ENCODE peak calls at places on chromosomes 13 and 19, in four cellular contexts. N, L, Q and S are unnamed samples.

GRCh38 chr13:48547663-48548092 is 14.8 kb upstream of the RCBTB2 start:
- DNase-seq in N (no peak), L (no peak), Q (no peak), S (no peak)

GRCh38 chr19:4578552-4579248 is 19.2 kb upstream of the SEMA6B start:
- DNase-seq in N (no peak), Q (no peak), L (no peak), S (no peak)

GRCh38 chr13:24273926-24274325 is 35.5 kb upstream of the C1QTNF9 start:
- DNase-seq in Q (no peak), L (no peak), N (no peak), S (no peak)

GRCh38 chr13:94674609-94675348 is 37.6 kb downstream of the SOX21 start:
- DNase-seq in N (peak; percentile 68), Q (peak; percentile 9), L (peak; percentile 84), S (peak; percentile 81)

GRCh38 chr19:44576843-44577565 is 36.4 kb upstream of the IGSF23 start:
- DNase-seq in L (peak; percentile 64), Q (no peak), N (peak; percentile 70), S (peak; percentile 75)

GRCh38 chr19:5246554-5247155 is 94.0 kb downstream of the PTPRS start:
- DNase-seq in N (peak; percentile 66), Q (no peak), L (no peak), S (no peak)

GRCh38 chr13:81872581-81872980 is 1531.7 kb upstream of the SPRY2 start:
- DNase-seq in L (no peak), N (peak; percentile 30), Q (no peak), S (peak; percentile 59)

GRCh38 chr19:12792048-12792852 is 964 bp downstream of the JUNB start:
- DNase-seq in Q (peak; percentile 63), N (peak; percentile 86), L (peak; percentile 79), S (peak; percentile 95)

GRCh38 chr13:95386370-95386769 is 85.1 kb upstream of the ABCC4 start:
- DNase-seq in L (no peak), Q (no peak), N (no peak), S (peak; percentile 14)

GRCh38 chr13:20332361-20333096 is 100.4 kb upstream of the GJB6 start:
- DNase-seq in Q (no peak), N (no peak), L (no peak), S (no peak)

GRCh38 chr19:14073232-14073924 is 792 bp downstream of the MISP3 start:
- DNase-seq in N (peak; percentile 83), L (peak; percentile 82), Q (peak; percentile 77), S (peak; percentile 92)

GRCh38 chr19:13598098-13598497 is 91.8 kb upstream of the CACNA1A start:
- DNase-seq in N (no peak), L (no peak), Q (no peak), S (no peak)

GRCh38 chr19:51327066-51327985 is 14.6 kb downstream of the VSIG10L start:
- DNase-seq in N (no peak), Q (peak; percentile 30), L (peak; percentile 45), S (no peak)

GRCh38 chr19:29509456-29509855 is 16.3 kb upstream of the VSTM2B start:
- DNase-seq in L (no peak), Q (no peak), N (no peak), S (no peak)

GRCh38 chr19:12656899-12657571 is 9.5 kb downstream of the MAN2B1 start:
- DNase-seq in Q (no peak), N (no peak), L (no peak), S (peak; percentile 71)

GRCh38 chr13:87680298-87680697 is 9.1 kb downstream of the SLITRK5 start:
- DNase-seq in Q (no peak), L (peak; percentile 52), N (peak; percentile 40), S (peak; percentile 77)

GRCh38 chr13:98476538-98476966 is 100.4 kb downstream of the STK24 start:
- DNase-seq in N (peak; percentile 86), L (peak; percentile 68), Q (no peak), S (no peak)

GRCh38 chr13:97076898-97077297 is 82.6 kb upstream of the OXGR1 start:
- DNase-seq in Q (no peak), N (no peak), L (no peak), S (no peak)

GRCh38 chr19:48400018-48400742 is 6.7 kb downstream of the GRIN2D start:
- DNase-seq in L (peak; percentile 59), Q (peak; percentile 52), N (no peak), S (peak; percentile 73)

GRCh38 chr19:5672708-5673459 is 7.4 kb downstream of the MICOS13 start:
- DNase-seq in L (no peak), N (no peak), Q (no peak), S (no peak)

GRCh38 chr13:26488236-26489028 is 69.1 kb upstream of the WASF3 start:
- DNase-seq in N (no peak), L (no peak), Q (no peak), S (no peak)

GRCh38 chr13:31686660-31687430 is 52.5 kb upstream of the RXFP2 start:
- DNase-seq in N (no peak), Q (no peak), L (no peak), S (no peak)

GRCh38 chr19:15332311-15332996 is at the start of gene BRD4:
- DNase-seq in N (peak; percentile 68), Q (peak; percentile 82), L (peak; percentile 84), S (peak; percentile 92)

GRCh38 chr13:113002206-113002821 is 33.3 kb downstream of the MCF2L start:
- DNase-seq in Q (no peak), N (no peak), L (peak; percentile 53), S (no peak)

GRCh38 chr19:15091918-15092753 is 10.1 kb downstream of the OR1I1 start:
- DNase-seq in N (peak; percentile 78), Q (peak; percentile 35), L (peak; percentile 81), S (peak; percentile 95)

GRCh38 chr19:39301562-39301961 is 5.4 kb downstream of the IFNL1 start:
- DNase-seq in Q (no peak), N (no peak), L (no peak), S (no peak)

DNA sequence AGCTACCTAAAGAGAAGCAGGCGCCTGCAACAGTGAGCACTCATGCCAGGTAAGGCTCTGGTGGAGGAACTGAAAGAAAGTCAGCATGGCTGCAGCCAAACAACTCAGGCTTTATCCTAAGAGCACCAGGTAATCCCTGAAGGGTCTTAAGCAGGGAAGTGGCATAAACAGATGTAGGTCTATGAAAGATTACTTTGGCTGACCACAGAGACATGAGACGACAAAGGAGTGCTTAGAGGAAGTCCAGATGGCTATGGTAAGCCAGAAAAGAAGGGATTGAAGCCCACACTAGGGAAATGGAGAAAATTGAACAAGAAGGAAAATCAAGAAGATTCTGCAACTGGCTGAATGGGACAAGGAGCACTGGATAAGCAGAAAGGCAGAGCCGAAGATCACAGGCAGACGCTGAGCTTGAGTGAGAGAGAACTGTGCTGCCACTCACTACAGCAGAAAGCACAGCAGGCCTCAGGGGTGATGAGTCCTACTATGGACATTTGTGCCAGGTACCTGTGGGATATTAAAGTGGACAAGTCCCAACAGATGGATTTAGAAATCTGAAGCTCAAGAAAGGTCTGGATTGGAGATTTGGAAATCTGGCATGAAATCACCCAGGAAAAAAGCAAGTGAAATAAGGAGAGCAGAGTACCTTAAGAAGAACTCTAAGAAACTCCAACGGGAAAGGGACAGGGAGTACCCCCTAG is 4.2 kb downstream of the RCBTB1 start:
- DNase-seq in Q (no peak), N (no peak), L (no peak), S (no peak)
- H3K4me3 ChIP-seq in Q (no peak overlapping the region), N (no peak overlapping the region), L (no peak overlapping the region), S (no peak overlapping the region)

DNA sequence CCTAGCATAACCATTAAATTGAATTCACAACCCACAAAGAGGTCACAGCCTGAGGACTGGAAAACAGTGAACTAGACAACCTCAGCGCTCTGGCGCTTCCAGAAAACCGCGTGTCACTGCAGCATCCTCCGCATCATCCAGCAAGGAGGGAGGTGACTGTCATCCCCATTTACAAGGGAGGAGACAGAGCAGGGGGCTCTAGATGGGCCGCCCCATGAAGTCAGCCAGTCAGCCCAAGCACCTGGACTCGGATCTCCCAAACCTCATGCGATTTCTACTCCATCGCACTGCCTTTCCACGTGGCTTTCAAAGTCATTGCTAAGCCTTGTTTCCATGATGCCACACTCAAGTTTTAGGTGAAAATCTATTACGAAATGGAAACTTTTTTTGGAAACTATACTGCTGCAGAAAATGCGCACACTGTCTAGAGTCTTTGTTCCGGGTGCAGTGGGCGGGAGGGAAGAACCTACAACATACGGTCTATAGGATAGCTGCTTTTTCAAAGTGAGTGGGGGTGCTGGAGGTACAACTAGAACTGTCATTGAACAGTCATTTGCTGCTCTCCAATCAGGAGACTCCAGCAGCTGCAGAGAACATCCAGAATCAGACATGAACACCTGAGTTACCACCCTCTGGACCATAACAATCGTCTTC is 2.8 kb downstream of the AP3D1 start:
- DNase-seq in L (no peak), Q (no peak), N (no peak), S (no peak)
- H3K4me3 ChIP-seq in L (no peak overlapping the region), Q (no peak overlapping the region), N (no peak overlapping the region), S (no peak overlapping the region)

GRCh38 chr13:27622881-27623280 is 1.2 kb downstream of the POLR1D start:
- DNase-seq in N (no peak), Q (no peak), L (no peak), S (no peak)
- H3K4me3 ChIP-seq in N (peak overlapping the region; percentile 85), Q (no peak overlapping the region), L (no peak overlapping the region), S (peak overlapping the region; percentile 93)

GRCh38 chr13:50511877-50512332 is 331.6 kb downstream of the DLEU7 start:
- DNase-seq in L (no peak), N (peak; percentile 57), Q (no peak), S (peak; percentile 93)
- H3K4me3 ChIP-seq in L (no peak overlapping the region), N (peak overlapping the region; percentile 60), Q (no peak overlapping the region), S (peak overlapping the region; percentile 60)

GRCh38 chr19:11418518-11419506 is at the start of gene RGL3:
- DNase-seq in N (no peak), Q (peak; percentile 42), L (peak; percentile 25), S (no peak)
- H3K4me3 ChIP-seq in N (no peak within 1 kb of the TSS), Q (peak within 1 kb of the TSS; percentile 30), L (no peak within 1 kb of the TSS), S (no peak within 1 kb of the TSS)

DNA sequence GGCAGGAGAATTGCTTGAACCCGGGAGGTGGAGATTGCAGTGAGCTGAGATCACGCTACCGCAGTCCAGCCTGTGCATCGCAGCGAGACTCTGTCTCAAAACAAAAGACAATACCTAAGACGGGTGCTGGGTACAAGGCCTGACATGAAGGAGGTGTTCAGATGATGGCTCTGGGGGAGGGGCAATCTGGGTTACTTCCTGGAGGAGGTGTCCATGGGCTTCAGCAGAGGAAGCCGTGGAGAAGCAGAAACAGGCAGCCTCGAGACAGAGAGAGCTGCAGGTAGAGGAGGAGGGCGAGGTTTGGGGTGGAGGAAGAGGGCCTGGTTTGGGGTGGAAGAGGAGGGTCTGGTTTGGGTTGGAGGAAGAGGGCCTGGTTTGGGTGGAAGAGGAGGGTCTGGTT is 3.6 kb downstream of the MISP start:
- DNase-seq in L (peak; percentile 73), Q (no peak), N (no peak), S (no peak)
- H3K4me3 ChIP-seq in L (no peak overlapping the region), Q (no peak overlapping the region), N (no peak overlapping the region), S (no peak overlapping the region)

DNA sequence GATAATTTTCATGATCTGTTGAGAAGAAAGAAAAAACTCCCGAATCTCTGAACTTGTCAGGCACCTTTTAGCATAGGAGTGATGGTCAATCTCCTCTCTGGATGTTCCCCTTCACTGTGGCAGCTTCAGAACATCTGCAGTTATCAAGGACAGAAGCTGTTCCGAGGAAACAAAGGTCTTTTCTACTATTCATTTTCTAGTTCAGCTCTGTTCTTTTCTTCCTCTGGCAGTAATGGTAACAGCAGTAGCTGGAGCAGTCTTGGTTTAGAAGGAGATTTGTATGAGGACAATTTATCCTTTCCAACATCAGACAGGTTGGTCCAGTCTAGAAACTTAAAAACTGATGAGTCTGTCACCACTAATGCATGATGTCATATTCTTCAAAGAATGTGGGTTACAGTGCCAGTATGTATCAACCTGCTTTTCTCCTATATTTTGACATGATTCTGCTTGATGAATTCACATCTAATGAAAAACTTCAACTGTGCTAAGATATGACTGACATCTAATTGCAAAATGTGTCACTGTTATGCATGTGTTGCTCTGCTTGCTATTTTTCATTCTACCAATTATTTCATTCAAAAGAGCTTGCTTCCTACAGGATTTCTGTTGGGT is 41.0 kb downstream of the AKAP11 start:
- DNase-seq in N (no peak), Q (no peak), L (no peak), S (no peak)
- H3K4me3 ChIP-seq in N (no peak overlapping the region), Q (no peak overlapping the region), L (no peak overlapping the region), S (no peak overlapping the region)